ENCODE peak calls at places on chromosomes 11 and 22, in eight cellular contexts. Q, X, C, S, D, R, G and Z are unnamed samples.

GRCh38 chr22:33105501-33105911 is 47.3 kb upstream of the SYN3 start:
- DNase-seq in G (no peak), C (no peak), S (peak; percentile 28), Q (no peak), D (no peak), X (no peak), R (no peak), Z (no peak)

GRCh38 chr11:132123854-132124835 is 753.7 kb downstream of the NTM start:
- DNase-seq in C (no peak), G (no peak), Q (no peak), R (no peak), D (no peak), X (no peak), S (no peak), Z (no peak)

GRCh38 chr11:64990222-64990918 is 6.4 kb downstream of the BATF2 start:
- DNase-seq in D (peak; percentile 33), X (peak; percentile 25), C (no peak), R (peak; percentile 75), Q (peak; percentile 57), S (no peak), G (peak; percentile 62), Z (no peak)

GRCh38 chr22:38172489-38173155 is 9.0 kb downstream of the PLA2G6 start:
- DNase-seq in D (peak; percentile 85), Q (peak; percentile 74), C (no peak), X (no peak), R (peak; percentile 84), S (peak; percentile 65), G (peak; percentile 88), Z (no peak)

GRCh38 chr22:29626497-29627195 is 23.2 kb downstream of the NF2 start:
- DNase-seq in G (no peak), C (no peak), X (peak; percentile 45), D (no peak), R (no peak), Q (no peak), S (peak; percentile 91), Z (no peak)

GRCh38 chr11:44738791-44739190 is 12.0 kb downstream of the TSPAN18 start:
- DNase-seq in C (no peak), S (no peak), Q (no peak), D (no peak), G (no peak), X (no peak), R (no peak), Z (no peak)

GRCh38 chr11:9137293-9138132 is 46.1 kb upstream of the SCUBE2 start:
- DNase-seq in S (peak; percentile 69), Q (peak; percentile 85), X (peak; percentile 74), G (peak; percentile 71), D (peak; percentile 86), C (peak; percentile 68), R (peak; percentile 70), Z (peak; percentile 93)

GRCh38 chr11:12449961-12450715 is 72.8 kb downstream of the PARVA start:
- DNase-seq in X (no peak), D (no peak), C (no peak), S (peak; percentile 58), Q (no peak), R (no peak), G (no peak), Z (no peak)

GRCh38 chr11:47577460-47578041 is 1.2 kb downstream of the KBTBD4 start:
- DNase-seq in R (no peak), X (no peak), S (no peak), D (no peak), G (peak; percentile 31), C (no peak), Q (no peak), Z (no peak)

GRCh38 chr11:73323464-73323863 is 15.4 kb downstream of the ARHGEF17 start:
- DNase-seq in D (peak; percentile 55), R (peak; percentile 89), S (peak; percentile 77), Q (peak; percentile 61), C (no peak), X (no peak), G (peak; percentile 66), Z (no peak)

GRCh38 chr11:112280268-112281126 is 19.8 kb upstream of the PLET1 start:
- DNase-seq in S (peak; percentile 83), D (peak; percentile 83), C (peak; percentile 68), G (peak; percentile 58), R (peak; percentile 68), X (peak; percentile 88), Q (peak; percentile 83), Z (no peak)

GRCh38 chr11:70481625-70482528 is 83.5 kb downstream of the CTTN start:
- DNase-seq in S (peak; percentile 63), R (peak; percentile 75), G (peak; percentile 77), Q (peak; percentile 93), D (no peak), X (no peak), C (peak; percentile 64), Z (no peak)

GRCh38 chr11:109604506-109604905 is 182.5 kb downstream of the C11orf87 start:
- DNase-seq in S (no peak), Q (no peak), X (no peak), D (no peak), C (no peak), G (no peak), R (no peak), Z (no peak)

GRCh38 chr11:92357344-92357743 is 132.7 kb downstream of the FAT3 start:
- DNase-seq in Q (no peak), C (no peak), X (no peak), S (no peak), G (no peak), R (no peak), D (no peak), Z (no peak)

GRCh38 chr11:110473666-110474065 is 43.9 kb downstream of the FDX1 start:
- DNase-seq in S (peak; percentile 66), X (no peak), G (no peak), D (no peak), C (no peak), R (no peak), Q (peak; percentile 54), Z (no peak)

GRCh38 chr11:80412604-80413003 is 971.8 kb upstream of the TENM4 start:
- DNase-seq in G (no peak), D (no peak), S (no peak), Q (no peak), X (no peak), C (no peak), R (no peak), Z (no peak)

GRCh38 chr11:68889948-68890446 is 13.6 kb downstream of the MRPL21 start:
- DNase-seq in Q (peak; percentile 23), D (no peak), G (no peak), R (peak; percentile 80), S (peak; percentile 70), X (peak; percentile 18), C (peak; percentile 52), Z (no peak)

GRCh38 chr11:66335531-66336233 is 552 bp downstream of the RIN1 start:
- DNase-seq in G (peak; percentile 48), Q (no peak), D (no peak), S (peak; percentile 59), R (peak; percentile 33), X (peak; percentile 87), C (no peak), Z (no peak)

GRCh38 chr22:29879738-29880137 is 3.2 kb upstream of the MTMR3 start:
- DNase-seq in Q (no peak), D (no peak), C (peak; percentile 17), S (no peak), G (no peak), X (peak; percentile 21), R (no peak), Z (no peak)

DNA sequence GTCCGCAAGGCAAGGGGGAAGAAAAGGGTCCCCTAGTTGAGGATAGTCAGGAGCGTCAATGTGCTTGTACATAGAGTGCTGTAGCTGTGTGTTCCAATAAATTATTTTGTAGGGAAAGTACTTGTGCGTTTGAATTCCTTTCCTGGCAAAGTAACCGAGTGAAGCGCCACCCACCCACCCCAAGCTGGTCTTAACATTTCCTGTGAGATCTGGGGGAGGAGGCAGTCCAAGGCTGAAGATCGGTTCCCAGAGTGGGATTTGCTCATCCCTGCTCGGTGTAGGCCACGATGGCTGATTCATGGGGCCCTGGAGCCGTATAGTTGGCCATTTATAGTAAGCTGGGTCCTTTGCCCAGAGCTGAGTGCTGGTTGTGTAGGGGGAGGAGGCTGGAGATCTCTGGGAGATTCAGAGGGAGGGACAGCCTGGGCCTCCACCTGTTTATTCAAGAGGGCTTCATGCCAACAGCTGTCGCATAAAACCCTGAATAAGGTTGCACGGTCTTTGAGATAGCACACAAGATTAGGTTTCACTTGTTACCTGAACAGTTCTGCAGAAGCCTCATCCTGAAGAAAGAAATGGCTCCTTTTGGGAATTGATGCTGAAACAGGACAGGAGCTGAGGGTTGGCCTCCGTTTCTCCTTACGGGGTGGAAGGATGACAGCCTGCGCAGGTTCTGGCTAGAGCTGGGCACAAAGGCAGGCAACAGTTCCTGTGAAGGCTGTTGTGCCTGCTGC is 2.4 kb downstream of the ATF4 start:
- DNase-seq in G (peak; percentile 38), X (no peak), Q (peak; percentile 63), C (peak; percentile 32), R (no peak), D (peak; percentile 72), S (peak; percentile 66), Z (no peak)
- TF ChIP-seq POLR2A in G (no peak), X (peak; percentile 16), Q (no peak), C (peak; percentile 12), R (no peak), D (peak; percentile 39), S (peak; percentile 87), Z (no peak)

GRCh38 chr11:8000390-8000789 is 13.3 kb downstream of the EIF3F start:
- DNase-seq in G (no peak), Q (no peak), X (no peak), R (no peak), D (no peak), C (no peak), S (no peak), Z (no peak)
- TF ChIP-seq POLR2A in G (no peak), Q (no peak), X (no peak), R (no peak), D (no peak), C (no peak), S (no peak), Z (no peak)

GRCh38 chr22:23369054-23369685 is 188.9 kb downstream of the BCR start:
- DNase-seq in C (no peak), S (no peak), G (no peak), D (no peak), X (no peak), Q (no peak), R (no peak), Z (peak; percentile 90)
- TF ChIP-seq POLR2A in C (no peak), S (no peak), G (no peak), D (no peak), X (no peak), Q (no peak), R (no peak), Z (no peak)

DNA sequence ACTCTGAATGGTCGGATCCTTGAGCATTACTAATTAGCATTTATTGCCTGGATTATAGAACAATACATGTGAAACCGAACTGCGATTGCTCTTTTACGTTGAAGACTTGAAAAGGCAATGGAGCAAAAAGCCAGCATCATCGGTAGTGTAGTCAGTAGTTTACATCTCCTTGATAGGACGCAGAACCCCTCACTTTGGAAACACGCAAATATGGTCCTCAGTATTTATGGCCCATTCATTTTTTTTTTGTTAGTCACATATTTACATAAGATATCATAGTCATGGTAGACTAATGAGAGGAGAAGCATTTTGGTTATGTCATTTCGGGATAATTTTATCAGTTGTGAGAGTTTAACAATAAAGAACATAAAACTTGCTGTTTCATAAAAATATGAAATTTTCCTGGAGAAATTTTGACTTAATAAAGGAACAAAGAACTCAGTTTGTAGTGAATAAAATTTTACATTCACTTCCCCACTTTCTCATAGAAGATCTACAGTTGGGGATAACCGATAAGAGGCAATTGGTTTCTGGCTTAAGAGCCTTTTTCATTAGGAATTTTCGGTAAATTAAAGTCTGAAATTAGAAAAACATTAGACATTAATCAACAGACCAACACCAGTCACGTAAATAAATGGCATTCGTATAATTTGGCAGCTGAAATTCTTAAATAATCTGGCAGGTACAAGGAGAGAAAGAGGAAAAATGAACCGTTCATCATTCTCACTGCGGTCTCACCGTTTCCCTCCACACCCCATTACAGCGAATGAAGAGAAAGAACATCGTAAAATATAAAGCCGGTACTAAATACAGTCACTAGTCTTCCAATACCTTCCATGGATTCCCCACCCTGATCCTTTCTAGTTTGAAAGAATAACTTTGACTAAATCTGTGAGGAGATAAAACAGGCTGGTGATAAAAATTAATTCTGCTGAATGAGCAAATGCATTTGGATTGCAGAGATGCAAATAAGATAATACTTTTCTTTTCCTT is 19.8 kb downstream of the BLID start:
- DNase-seq in G (no peak), S (peak; percentile 81), Q (no peak), R (no peak), D (no peak), X (no peak), C (no peak), Z (no peak)
- TF ChIP-seq POLR2A in G (no peak), S (no peak), Q (no peak), R (no peak), D (no peak), X (no peak), C (no peak), Z (no peak)